ENCODE peak calls at places on chromosomes 16 and 17, in four cellular contexts. E, S, Z and R are unnamed samples.

GRCh38 chr16:84246679-84247077 is 6.9 kb upstream of the KCNG4 start:
- DNase-seq in E (no peak), S (no peak), Z (no peak), R (no peak)

GRCh38 chr16:67428146-67428731 is 2.7 kb upstream of the HSD11B2 start:
- DNase-seq in E (peak; percentile 72), S (peak; percentile 81), Z (peak; percentile 85), R (peak; percentile 80)

GRCh38 chr16:28186752-28187151 is 25.0 kb downstream of the XPO6 start:
- DNase-seq in E (no peak), S (no peak), Z (no peak), R (no peak)

GRCh38 chr16:85888405-85889331 is 10.3 kb upstream of the IRF8 start:
- DNase-seq in E (peak; percentile 72), S (no peak), Z (no peak), R (no peak)

GRCh38 chr17:20009052-20009301 is 182 bp upstream of the SPECC1 start:
- DNase-seq in E (no peak), S (no peak), Z (no peak), R (no peak)

GRCh38 chr17:33935822-33936221 is 319.3 kb upstream of the CCL2 start:
- DNase-seq in E (no peak), S (no peak), Z (no peak), R (no peak)

GRCh38 chr16:23499801-23500200 is 10.5 kb downstream of the GGA2 start:
- DNase-seq in E (no peak), S (no peak), Z (no peak), R (no peak)

GRCh38 chr16:67015317-67015731 is 13.6 kb upstream of the CBFB start:
- DNase-seq in E (no peak), S (peak; percentile 6), Z (no peak), R (no peak)

GRCh38 chr17:73972901-73973300 is 230.6 kb upstream of the RPL38 start:
- DNase-seq in E (no peak), S (no peak), Z (no peak), R (no peak)

GRCh38 chr16:12459401-12459791 is 344.3 kb downstream of the CPPED1 start:
- DNase-seq in E (no peak), S (peak; percentile 30), Z (peak; percentile 28), R (no peak)

GRCh38 chr17:56125830-56126819 is 27.1 kb upstream of the ANKFN1 start:
- DNase-seq in E (no peak), S (peak; percentile 25), Z (no peak), R (no peak)

GRCh38 chr16:85349413-85350145 is 237.3 kb upstream of the CIBAR2 start:
- DNase-seq in E (no peak), S (peak; percentile 71), Z (no peak), R (no peak)

GRCh38 chr16:58426960-58427359 is 34.7 kb downstream of the GINS3 start:
- DNase-seq in E (no peak), S (peak; percentile 93), Z (no peak), R (no peak)

GRCh38 chr16:11129378-11129781 is 126.6 kb downstream of the SOCS1 start:
- DNase-seq in E (no peak), S (no peak), Z (no peak), R (no peak)

GRCh38 chr17:18031955-18032354 is 7.0 kb downstream of the ATPAF2 start:
- DNase-seq in E (no peak), S (no peak), Z (no peak), R (no peak)

GRCh38 chr17:19372004-19372365 is 6.3 kb upstream of the MAPK7 start:
- DNase-seq in E (no peak), S (no peak), Z (no peak), R (no peak)

GRCh38 chr17:62780273-62780672 is 27.8 kb downstream of the MARCHF10 start:
- DNase-seq in E (no peak), S (peak; percentile 77), Z (peak; percentile 86), R (no peak)

GRCh38 chr16:27639588-27640276 is 89.8 kb downstream of the KATNIP start:
- DNase-seq in E (peak; percentile 28), S (peak; percentile 56), Z (no peak), R (no peak)

GRCh38 chr17:28575126-28575795 is 1.4 kb downstream of the ALDOC start:
- DNase-seq in E (no peak), S (no peak), Z (no peak), R (no peak)

GRCh38 chr17:1060991-1061390 is 64.1 kb downstream of the TIMM22 start:
- DNase-seq in E (peak; percentile 99), S (no peak), Z (peak; percentile 87), R (no peak)

GRCh38 chr16:11743308-11744074 is 834 bp upstream of the TXNDC11 start:
- DNase-seq in E (no peak), S (peak; percentile 46), Z (peak; percentile 41), R (peak; percentile 15)

GRCh38 chr16:4698321-4699029 is 5.1 kb downstream of the NUDT16L1 start:
- DNase-seq in E (no peak), S (no peak), Z (no peak), R (peak; percentile 12)

GRCh38 chr17:33403194-33403593 is 110.1 kb upstream of the ASIC2 start:
- DNase-seq in E (no peak), S (no peak), Z (no peak), R (no peak)

GRCh38 chr16:48244080-48244862 is at the start of gene LONP2:
- DNase-seq in E (peak; percentile 76), S (peak; percentile 95), Z (peak; percentile 92), R (peak; percentile 88)

GRCh38 chr17:3981455-3981854 is 17.2 kb upstream of the ATP2A3 start:
- DNase-seq in E (no peak), S (no peak), Z (no peak), R (no peak)

GRCh38 chr17:2853111-2853721 is 57.0 kb downstream of the RAP1GAP2 start:
- DNase-seq in E (peak; percentile 89), S (no peak), Z (peak; percentile 68), R (no peak)

GRCh38 chr17:20263595-20263994 is 203.7 kb downstream of the LGALS9B start:
- DNase-seq in E (no peak), S (no peak), Z (no peak), R (no peak)

GRCh38 chr17:58382885-58383248 is 30.9 kb upstream of the SUPT4H1 start:
- DNase-seq in E (no peak), S (no peak), Z (no peak), R (no peak)

GRCh38 chr17:31433091-31433790 is 41.8 kb downstream of the RAB11FIP4 start:
- DNase-seq in E (no peak), S (no peak), Z (no peak), R (no peak)

GRCh38 chr17:78665952-78666920 is 89.0 kb upstream of the DNAH17 start:
- DNase-seq in E (no peak), S (no peak), Z (no peak), R (peak; percentile 50)

GRCh38 chr16:56847173-56847948 is 17.6 kb upstream of the SLC12A3 start:
- DNase-seq in E (no peak), S (no peak), Z (no peak), R (peak; percentile 68)

GRCh38 chr16:85419503-85420408 is 193.4 kb upstream of the GSE1 start:
- DNase-seq in E (no peak), S (peak; percentile 13), Z (no peak), R (no peak)

GRCh38 chr17:57463103-57463885 is 207.0 kb downstream of the MSI2 start:
- DNase-seq in E (peak; percentile 91), S (no peak), Z (no peak), R (no peak)

GRCh38 chr17:13806023-13806553 is 204.4 kb upstream of the HS3ST3A1 start:
- DNase-seq in E (no peak), S (no peak), Z (no peak), R (no peak)

GRCh38 chr17:49823614-49824013 is 24.3 kb downstream of the TAC4 start:
- DNase-seq in E (no peak), S (no peak), Z (no peak), R (no peak)
- TF ChIP-seq POLR2A in E (no peak), S (no peak), Z (no peak), R (no peak)

DNA sequence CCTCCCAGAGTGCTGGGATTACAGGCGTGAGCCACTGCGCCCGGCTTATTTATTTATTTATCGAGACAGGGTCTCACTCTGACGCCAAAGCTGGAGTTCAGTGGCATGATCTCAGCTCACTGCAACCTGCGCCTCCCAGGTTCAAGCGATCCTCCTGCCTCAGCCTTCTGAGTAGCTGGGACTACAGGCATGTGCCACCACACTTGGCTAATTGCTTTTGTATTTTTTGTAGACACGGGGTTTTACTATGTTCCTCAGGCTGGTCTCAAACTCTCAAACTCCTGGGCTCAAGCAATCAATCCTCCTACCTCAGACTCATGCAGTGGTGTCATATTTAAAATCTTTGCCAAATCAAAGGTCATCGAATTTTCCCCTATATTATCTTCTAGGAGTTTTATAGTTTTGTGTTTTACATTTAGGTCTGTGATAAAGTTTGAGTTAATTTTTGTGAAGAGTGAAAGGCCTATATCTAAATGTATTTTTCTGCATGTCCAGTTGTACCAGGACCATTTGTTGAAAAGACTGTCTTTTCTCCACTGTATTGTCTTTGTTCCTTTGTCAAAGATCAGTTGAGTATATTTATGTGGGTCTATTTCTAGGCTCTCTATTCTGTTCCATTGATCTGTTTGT is 47.1 kb downstream of the NACA2 start:
- DNase-seq in E (no peak), S (no peak), Z (no peak), R (no peak)
- TF ChIP-seq POLR2A in E (no peak), S (no peak), Z (no peak), R (no peak)

GRCh38 chr17:81711814-81712467 is at the start of gene SLC25A10:
- DNase-seq in E (peak; percentile 93), S (peak; percentile 70), Z (peak; percentile 94), R (peak; percentile 80)

GRCh38 chr17:81710514-81711308 is 1.4 kb upstream of the SLC25A10 start:
- DNase-seq in E (no peak), S (no peak), Z (no peak), R (peak; percentile 33)

GRCh38 chr17:81713004-81713555 is 996 bp downstream of the SLC25A10 start:
- DNase-seq in E (no peak), S (no peak), Z (no peak), R (no peak)

GRCh38 chr17:81713556-81714411 is 1.7 kb downstream of the SLC25A10 start:
- DNase-seq in E (no peak), S (peak; percentile 62), Z (peak; percentile 74), R (no peak)

DNA sequence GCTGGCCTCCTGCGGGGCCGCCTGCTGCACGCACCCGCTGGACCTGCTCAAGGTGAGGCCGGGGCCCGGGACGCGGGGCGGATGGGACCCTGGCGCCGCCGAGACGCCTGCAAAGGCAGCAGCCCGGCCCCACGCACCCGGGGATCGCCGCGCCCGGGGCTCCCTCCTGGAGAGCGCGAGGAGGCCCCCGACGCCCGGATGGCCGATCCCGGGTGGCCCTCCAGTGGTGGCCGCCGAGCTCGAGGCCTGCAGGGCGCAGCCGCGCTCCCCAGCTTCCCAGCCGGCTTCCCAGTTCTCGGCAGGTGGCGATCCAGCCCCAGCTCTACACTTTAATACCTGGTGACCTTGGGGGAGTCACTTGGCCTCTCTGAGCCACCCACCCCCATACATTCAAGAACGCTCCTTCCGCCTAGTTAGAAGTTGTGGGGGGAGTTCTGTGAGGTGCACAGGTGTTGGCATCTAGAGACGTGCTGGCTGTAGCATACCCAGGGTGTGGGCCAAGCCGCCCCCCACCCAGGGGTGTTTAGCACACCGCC is 452 bp downstream of the SLC25A10 start:
- DNase-seq in E (peak; percentile 67), S (no peak), Z (peak; percentile 37), R (no peak)
- TF ChIP-seq POLR2A in E (no peak), S (no peak), Z (no peak), R (no peak)

DNA sequence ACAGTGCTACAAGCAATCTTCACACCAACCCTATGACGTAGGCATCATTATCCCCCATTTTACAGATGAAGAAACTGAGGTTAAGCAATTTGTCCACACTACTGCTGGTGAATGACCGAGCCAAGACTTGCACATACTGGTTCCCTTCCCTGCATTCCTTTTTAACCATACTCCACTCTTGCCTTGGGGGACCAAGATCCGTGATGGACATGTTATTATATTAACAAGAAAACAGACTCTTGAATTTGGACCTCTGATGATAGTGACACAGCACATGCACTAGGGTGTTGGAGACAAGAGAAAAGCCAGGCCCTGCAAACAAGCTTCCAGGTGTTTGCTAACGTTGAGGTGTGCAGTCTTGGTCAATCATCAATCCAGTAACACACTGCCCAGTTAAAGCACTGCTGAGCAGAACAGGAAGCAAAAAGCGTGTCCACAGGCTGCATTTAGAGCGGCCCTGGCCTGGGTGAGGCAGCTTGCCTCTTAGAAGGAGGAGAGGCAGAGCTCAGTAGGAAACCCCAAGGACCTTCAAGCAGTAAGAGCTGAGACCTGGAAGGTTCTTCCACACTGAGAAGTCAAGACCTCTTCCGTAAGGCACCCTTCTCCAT is 36.7 kb downstream of the HNF1B start:
- DNase-seq in E (no peak), S (no peak), Z (peak; percentile 79), R (no peak)
- TF ChIP-seq POLR2A in E (no peak), S (no peak), Z (no peak), R (no peak)